ENCODE peak calls at places on chromosomes 7 and 10, in six cellular contexts. P is aorta; K is naive thymus-derived CD4-positive, alpha-beta T cell; Z is dorsolateral prefrontal cortex; D is stomach; Y is right cardiac atrium. T is an unnamed sample.

GRCh38 chr10:121260383-121260782 is 337.9 kb downstream of the FGFR2 start:
- DNase-seq in D (no peak), K (no peak), Z (no peak), Y (no peak), P (no peak), T (no peak)

GRCh38 chr10:70809011-70809611 is 6.6 kb upstream of the SGPL1 start:
- DNase-seq in D (no peak), P (no peak), K (no peak), Z (no peak), Y (no peak), T (no peak)

GRCh38 chr7:46723742-46724141 is 802.7 kb upstream of the IGFBP3 start:
- DNase-seq in Z (no peak), P (no peak), K (no peak), Y (no peak), D (no peak), T (no peak)

GRCh38 chr10:91607661-91608442 is 25.0 kb downstream of the PPP1R3C start:
- DNase-seq in D (no peak), Y (peak), K (no peak), Z (no peak), P (no peak), T (no peak)

GRCh38 chr10:125157473-125157865 is 2.9 kb downstream of the CTBP2 start:
- DNase-seq in Z (no peak), K (no peak), D (peak), P (no peak), Y (no peak), T (no peak)

GRCh38 chr10:35532141-35532540 is 73.0 kb upstream of the GJD4 start:
- DNase-seq in Z (no peak), Y (no peak), D (no peak), K (no peak), P (no peak), T (no peak)

GRCh38 chr10:107280293-107280692 is 115.8 kb upstream of the SORCS1 start:
- DNase-seq in K (no peak), D (no peak), Y (no peak), Z (no peak), P (no peak), T (no peak)

GRCh38 chr7:1675036-1675671 is 5.1 kb downstream of the ELFN1 start:
- DNase-seq in K (no peak), P (peak), Z (no peak), D (no peak), Y (peak), T (peak)

GRCh38 chr7:130180571-130180971 is 24.6 kb downstream of the TMEM209 start:
- DNase-seq in K (no peak), D (no peak), P (no peak), Y (no peak), Z (no peak), T (no peak)

GRCh38 chr10:3222068-3222467 is 49.5 kb upstream of the PITRM1 start:
- DNase-seq in Y (no peak), P (no peak), K (no peak), D (no peak), Z (no peak), T (no peak)

GRCh38 chr10:93616844-93617360 is 4.6 kb downstream of the PDE6C start:
- DNase-seq in P (no peak), D (no peak), K (no peak), Y (no peak), Z (no peak), T (no peak)

GRCh38 chr10:86195521-86195920 is 171.1 kb downstream of the GRID1 start:
- DNase-seq in K (no peak), Y (no peak), D (peak), Z (no peak), P (no peak), T (no peak)

GRCh38 chr10:3813986-3814831 is 29.2 kb upstream of the KLF6 start:
- DNase-seq in K (no peak), D (no peak), Z (no peak), P (no peak), Y (no peak), T (no peak)

DNA sequence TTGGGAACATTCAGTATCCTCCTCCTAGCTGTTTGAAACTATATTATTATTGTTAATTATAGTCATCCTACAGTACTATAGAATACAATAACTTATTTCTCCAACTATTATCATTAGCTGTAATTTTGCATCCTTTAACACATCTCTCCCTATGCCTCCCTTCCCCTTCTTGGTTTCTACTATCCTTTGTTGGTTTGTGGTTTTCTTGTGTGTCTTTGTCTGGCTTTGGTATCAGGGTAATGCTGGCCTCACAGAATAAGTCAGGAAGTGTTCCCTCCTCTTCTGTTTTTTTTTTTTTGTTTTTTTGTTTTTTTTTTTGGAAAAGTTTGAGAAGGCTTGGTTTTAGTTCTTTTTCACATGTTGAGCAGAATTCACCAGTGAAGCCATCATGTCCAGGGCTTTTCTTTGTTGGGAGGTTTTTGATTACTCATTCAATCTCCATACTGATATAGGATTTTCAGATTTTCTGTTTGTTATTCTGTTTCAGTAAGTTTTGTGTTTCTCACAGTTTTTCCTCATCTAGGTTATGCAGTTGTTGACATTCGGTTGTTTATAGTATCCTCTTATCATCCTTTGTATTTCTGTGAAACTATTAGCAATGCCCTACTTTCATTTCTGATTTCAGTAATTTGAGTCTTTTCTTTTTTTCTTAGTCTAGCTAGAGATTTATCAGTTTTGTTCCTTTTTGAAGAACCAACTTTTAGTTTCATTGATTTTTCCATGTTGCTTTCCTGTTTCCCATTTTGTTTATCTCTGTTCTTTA is 21.6 kb downstream of the C1GALT1 start:
- DNase-seq in D (no peak), Y (no peak), Z (no peak), K (no peak), P (no peak), T (no peak)
- H3K4me3 ChIP-seq in D (no peak), Y (no peak), Z (no peak), K (no peak), P (no peak), T (no peak)

GRCh38 chr7:133313575-133313974 is 60.7 kb downstream of the EXOC4 start:
- DNase-seq in K (no peak), P (no peak), Z (no peak), Y (no peak), D (no peak), T (no peak)
- H3K4me3 ChIP-seq in K (no peak), P (no peak), Z (no peak), Y (no peak), D (no peak), T (no peak)

DNA sequence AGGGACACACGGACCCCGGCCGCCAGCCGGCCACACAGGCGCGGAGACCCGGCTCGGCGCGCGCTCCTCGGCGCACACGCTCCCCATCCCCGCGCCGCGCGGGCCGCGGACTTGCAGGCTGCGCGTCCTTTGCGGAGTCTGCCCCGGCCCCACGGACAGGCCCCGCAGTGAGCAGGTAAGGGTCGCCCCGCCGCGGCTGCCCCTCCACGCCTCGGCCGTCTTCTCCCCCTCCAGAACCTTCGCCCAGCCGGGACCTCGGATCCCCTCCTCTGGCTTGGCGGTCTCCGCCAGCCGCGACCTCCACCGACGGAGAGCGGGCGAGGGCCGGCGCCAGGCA is 364 bp downstream of the ADCYAP1R1 start:
- DNase-seq in D (no peak), P (no peak), K (no peak), Y (no peak), Z (no peak), T (no peak)
- H3K4me3 ChIP-seq in D (peak), P (no peak), K (no peak), Y (peak), Z (peak), T (no peak)

DNA sequence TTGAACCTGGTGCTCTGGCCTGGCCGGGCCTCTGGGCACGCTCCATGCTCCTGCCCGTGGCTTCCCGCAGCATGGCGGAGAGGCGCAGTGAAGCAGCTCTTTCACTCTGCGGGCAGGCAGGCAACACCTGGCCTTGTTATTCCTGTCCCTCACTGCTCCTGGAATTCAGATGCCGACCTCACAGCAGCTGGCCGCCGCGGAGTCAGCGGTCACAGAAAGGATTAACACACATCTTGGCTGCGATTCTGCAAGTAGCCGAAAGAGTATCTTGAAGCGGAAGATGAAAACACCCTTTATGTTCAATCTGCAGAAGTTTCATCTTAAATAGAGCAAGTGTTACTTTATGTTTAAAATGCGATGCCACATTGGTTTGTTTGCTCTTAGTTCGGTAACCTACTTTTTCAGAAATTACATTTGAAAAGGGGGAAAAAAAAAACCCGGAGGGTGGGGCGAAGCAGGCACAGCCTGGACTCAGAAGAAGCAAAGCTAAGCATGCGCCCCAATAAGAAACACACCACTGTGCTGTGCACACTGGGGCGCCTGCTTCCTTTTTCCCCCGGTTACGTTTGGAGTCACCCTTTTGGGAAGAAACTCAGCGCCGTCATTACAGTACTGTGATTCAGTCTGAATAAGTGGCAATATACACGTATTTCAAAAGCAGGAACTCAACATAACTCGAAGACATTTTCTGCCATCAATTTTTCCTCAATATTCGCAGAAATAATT is 42.3 kb downstream of the BRI3 start:
- DNase-seq in P (no peak), Z (no peak), D (no peak), Y (no peak), K (no peak), T (no peak)
- H3K4me3 ChIP-seq in P (no peak), Z (peak), D (no peak), Y (no peak), K (no peak), T (no peak)

GRCh38 chr7:55473935-55474334 is 98.4 kb downstream of the VOPP1 start:
- DNase-seq in K (no peak), Z (no peak), P (no peak), Y (no peak), D (peak), T (no peak)
- H3K4me3 ChIP-seq in K (no peak), Z (no peak), P (no peak), Y (no peak), D (no peak), T (no peak)

GRCh38 chr10:14478639-14479038 is 147.9 kb upstream of the FRMD4A start:
- DNase-seq in D (peak), Z (peak), K (no peak), P (peak), Y (peak), T (peak)
- H3K4me3 ChIP-seq in D (no peak), Z (no peak), K (no peak), P (no peak), Y (no peak), T (no peak)

GRCh38 chr10:112956631-112957350 is 6.7 kb downstream of the TCF7L2 start:
- DNase-seq in K (no peak), Y (no peak), P (no peak), D (no peak), Z (no peak), T (no peak)
- H3K4me3 ChIP-seq in K (no peak), Y (no peak), P (no peak), D (no peak), Z (no peak), T (no peak)

GRCh38 chr7:116592041-116592355 is 67.2 kb downstream of the CAV1 start:
- DNase-seq in Z (no peak), K (no peak), Y (no peak), D (no peak), P (no peak), T (no peak)
- H3K4me3 ChIP-seq in Z (no peak), K (no peak), Y (peak), D (no peak), P (no peak), T (no peak)

T was measured in body of pancreas.